ENCODE peak calls at places on chromosome 1, in five cellular contexts. N is Karpas-422, R is PC-9, B is GM23338, S is hepatocyte. A is an unnamed sample.
A peak's percentile ranks its signal among the peaks of the same experiment; 100 is the strongest.

GRCh38 chr1:22863766-22864165 is 108.9 kb downstream of the LACTBL1 start:
- DNase-seq in N (no peak), R (no peak), B (no peak), S (no peak), A (no peak)

GRCh38 chr1:220787069-220787614 is 429 bp downstream of the MTARC1 start:
- DNase-seq in N (no peak), R (peak; percentile 83), B (peak; percentile 75), S (peak; percentile 71), A (peak; percentile 84)

GRCh38 chr1:8077120-8077573 is 51.0 kb upstream of the ERRFI1 start:
- DNase-seq in N (no peak), R (peak; percentile 92), B (no peak), S (peak; percentile 81), A (peak; percentile 89)

GRCh38 chr1:85857991-85858390 is 149.8 kb upstream of the ZNHIT6 start:
- DNase-seq in N (no peak), R (no peak), B (no peak), S (no peak), A (no peak)

GRCh38 chr1:228082975-228083870 is 715 bp downstream of the ARF1 start:
- DNase-seq in N (peak; percentile 75), R (no peak), B (peak; percentile 40), S (peak; percentile 78), A (peak; percentile 48)

GRCh38 chr1:153616885-153617428 is 832 bp upstream of the S100A14 start:
- DNase-seq in N (no peak), R (no peak), B (no peak), S (no peak), A (no peak)

GRCh38 chr1:153526132-153526543 is 9.7 kb downstream of the S100A6 start:
- DNase-seq in N (no peak), R (no peak), B (no peak), S (no peak), A (no peak)

GRCh38 chr1:186494832-186495271 is 33.9 kb upstream of the PDC start:
- DNase-seq in N (no peak), R (peak; percentile 63), B (no peak), S (no peak), A (peak; percentile 64)

GRCh38 chr1:145960468-145961108 is 2.8 kb upstream of the LIX1L start:
- DNase-seq in N (peak; percentile 91), R (no peak), B (peak; percentile 92), S (peak; percentile 85), A (peak; percentile 46)

GRCh38 chr1:110288111-110288510 is 51.1 kb upstream of the RBM15 start:
- DNase-seq in N (no peak), R (peak; percentile 69), B (no peak), S (no peak), A (peak; percentile 47)

GRCh38 chr1:92211166-92211565 is 6.5 kb upstream of the C1orf146 start:
- DNase-seq in N (no peak), R (no peak), B (no peak), S (no peak), A (no peak)

GRCh38 chr1:212317916-212318315 is 32.7 kb downstream of the PPP2R5A start:
- DNase-seq in N (no peak), R (no peak), B (no peak), S (no peak), A (peak; percentile 23)

GRCh38 chr1:112956503-112957132 is 622 bp upstream of the SLC16A1 start:
- DNase-seq in N (peak; percentile 72), R (peak; percentile 65), B (peak; percentile 78), S (peak; percentile 5), A (no peak)

GRCh38 chr1:212792396-212792908 is 758 bp downstream of the TATDN3 start:
- DNase-seq in N (peak; percentile 52), R (no peak), B (no peak), S (no peak), A (no peak)

GRCh38 chr1:160197231-160197630 is 6.9 kb downstream of the CASQ1 start:
- DNase-seq in N (no peak), R (no peak), B (no peak), S (no peak), A (no peak)

DNA sequence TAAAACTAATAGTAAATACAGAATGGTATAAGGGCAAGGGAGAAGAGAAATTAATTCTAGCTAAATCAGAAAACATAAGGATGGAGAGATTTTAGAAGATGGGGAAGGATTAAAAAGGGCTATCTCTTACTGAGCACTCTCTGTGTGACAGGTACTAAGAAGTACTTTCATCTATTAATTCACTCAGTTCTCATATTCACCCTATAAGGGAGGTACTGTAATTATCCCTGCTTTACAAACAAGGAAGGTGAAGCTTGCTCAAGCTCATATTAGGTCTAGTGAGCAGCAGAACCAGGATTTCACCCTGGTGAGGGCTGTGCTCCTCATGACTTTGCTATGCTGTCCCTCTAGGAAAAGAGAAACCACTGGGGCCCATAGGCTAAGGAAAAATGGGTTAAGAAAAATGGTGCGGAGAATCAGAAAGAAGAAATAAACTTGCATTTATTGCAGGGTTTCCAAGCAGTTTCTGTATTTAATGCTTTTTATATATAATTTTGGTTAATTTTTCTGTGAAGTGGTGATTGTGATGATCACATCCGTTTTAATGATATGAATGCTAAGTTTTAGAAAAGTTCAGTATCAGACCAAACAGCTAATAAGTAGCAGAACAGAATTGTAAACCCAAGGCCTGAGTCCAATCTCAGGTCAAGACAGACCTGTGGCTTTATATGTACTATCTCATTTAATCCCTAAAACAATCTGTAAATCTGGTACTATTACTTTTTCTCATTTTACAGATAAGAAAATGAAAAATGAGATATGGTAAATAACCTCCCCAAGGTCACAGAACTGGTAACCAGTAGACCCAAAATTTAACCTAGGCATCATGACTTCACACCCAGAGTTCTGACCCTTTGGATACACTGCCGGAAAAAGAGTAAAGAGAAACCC is 1.7 kb downstream of the PCNX2 start:
- DNase-seq in N (no peak), R (no peak), B (peak; percentile 28), S (no peak), A (no peak)
- H3K4me2 ChIP-seq in N (peak overlapping the region; percentile 94), R (peak overlapping the region; percentile 83), B (peak overlapping the region; percentile 77), S (no peak overlapping the region), A (peak overlapping the region; percentile 91)

DNA sequence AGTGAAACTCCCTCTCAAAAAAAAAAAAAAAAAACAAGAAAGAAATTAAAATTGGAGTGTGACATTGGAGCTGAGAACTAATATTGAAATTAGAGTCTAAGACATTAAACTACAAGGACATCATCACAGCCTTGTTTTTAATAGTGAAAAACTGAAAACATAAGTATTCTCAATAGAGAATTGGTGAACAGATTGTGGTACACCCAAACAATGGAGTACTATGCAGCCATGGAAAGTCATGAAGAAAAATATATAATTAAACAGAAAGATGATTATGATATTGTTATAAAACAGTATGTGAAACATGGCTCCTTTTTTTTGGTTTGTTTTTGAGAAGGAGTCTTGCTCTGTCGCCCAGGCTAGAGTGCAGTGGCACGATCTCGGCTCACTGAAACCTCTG is 43.4 kb downstream of the NCMAP start:
- DNase-seq in N (no peak), R (no peak), B (no peak), S (no peak), A (no peak)
- H3K9me2 ChIP-seq in N (no peaks in the 10 kb centered on the region), R (no peaks in the 10 kb centered on the region), B (no peaks in the 10 kb centered on the region), S (no peaks in the 10 kb centered on the region), A (no peaks in the 10 kb centered on the region)

DNA sequence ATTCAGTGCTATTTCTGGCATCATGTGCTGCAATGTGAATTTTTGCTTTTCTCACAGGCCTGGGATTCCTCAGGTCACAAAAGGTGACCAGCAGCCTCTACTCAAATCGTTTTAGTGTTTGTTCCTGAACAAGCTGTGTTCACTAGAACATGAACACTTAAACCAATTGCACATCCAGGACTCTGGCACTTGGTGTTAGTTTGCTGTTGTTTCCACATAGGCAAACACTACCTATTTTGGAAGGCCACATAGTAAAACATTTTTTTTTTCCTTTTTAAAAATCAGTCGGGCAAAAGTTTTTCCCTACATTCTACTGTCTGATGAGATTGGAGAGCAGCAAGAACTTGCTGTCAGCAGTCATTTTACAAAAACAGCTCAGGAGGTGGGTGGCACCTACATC is 83.2 kb downstream of the PLPP3 start:
- DNase-seq in N (no peak), R (no peak), B (no peak), S (no peak), A (no peak)
- H3K4me2 ChIP-seq in N (no peak overlapping the region), R (no peak overlapping the region), B (no peak overlapping the region), S (no peak overlapping the region), A (no peak overlapping the region)

GRCh38 chr1:201946224-201946908 is at the start of gene LMOD1:
- DNase-seq in N (no peak), R (no peak), B (peak; percentile 96), S (peak; percentile 90), A (peak; percentile 64)

GRCh38 chr1:201947697-201948008 is 1.3 kb upstream of the LMOD1 start:
- DNase-seq in N (no peak), R (no peak), B (no peak), S (no peak), A (no peak)

GRCh38 chr1:201945863-201946223 is 505 bp downstream of the LMOD1 start:
- DNase-seq in N (no peak), R (no peak), B (no peak), S (no peak), A (no peak)

GRCh38 chr1:201945157-201945556 is 1.2 kb downstream of the LMOD1 start:
- DNase-seq in N (no peak), R (no peak), B (peak; percentile 69), S (no peak), A (no peak)

GRCh38 chr1:201949491-201949890 is 3.1 kb upstream of the LMOD1 start:
- DNase-seq in N (no peak), R (no peak), B (no peak), S (no peak), A (no peak)
- H3K9me2 ChIP-seq in N (no peaks in the 10 kb centered on the region), R (no peaks in the 10 kb centered on the region), B (no peaks in the 10 kb centered on the region), S (no peaks in the 10 kb centered on the region), A (no peaks in the 10 kb centered on the region)

GRCh38 chr1:161388639-161389038 is 21.0 kb upstream of the CFAP126 start:
- DNase-seq in N (no peak), R (no peak), B (peak; percentile 50), S (no peak), A (no peak)
- H3K4me2 ChIP-seq in N (no peak overlapping the region), R (peak overlapping the region; percentile 88), B (no peak overlapping the region), S (no peak overlapping the region), A (no peak overlapping the region)

GRCh38 chr1:62448221-62448933 is 11.5 kb downstream of the USP1 start:
- DNase-seq in N (no peak), R (no peak), B (no peak), S (no peak), A (no peak)

GRCh38 chr1:62444701-62445100 is 7.9 kb downstream of the USP1 start:
- DNase-seq in N (peak; percentile 29), R (no peak), B (no peak), S (no peak), A (no peak)

GRCh38 chr1:62452951-62453350 is 16.1 kb downstream of the USP1 start:
- DNase-seq in N (peak; percentile 36), R (no peak), B (no peak), S (no peak), A (peak; percentile 55)

GRCh38 chr1:62450301-62450700 is 13.5 kb downstream of the USP1 start:
- DNase-seq in N (peak; percentile 12), R (no peak), B (no peak), S (no peak), A (no peak)
- H3K9me2 ChIP-seq in N (no peaks in the 10 kb centered on the region), R (no peaks in the 10 kb centered on the region), B (no peaks in the 10 kb centered on the region), S (no peaks in the 10 kb centered on the region), A (no peaks in the 10 kb centered on the region)

DNA sequence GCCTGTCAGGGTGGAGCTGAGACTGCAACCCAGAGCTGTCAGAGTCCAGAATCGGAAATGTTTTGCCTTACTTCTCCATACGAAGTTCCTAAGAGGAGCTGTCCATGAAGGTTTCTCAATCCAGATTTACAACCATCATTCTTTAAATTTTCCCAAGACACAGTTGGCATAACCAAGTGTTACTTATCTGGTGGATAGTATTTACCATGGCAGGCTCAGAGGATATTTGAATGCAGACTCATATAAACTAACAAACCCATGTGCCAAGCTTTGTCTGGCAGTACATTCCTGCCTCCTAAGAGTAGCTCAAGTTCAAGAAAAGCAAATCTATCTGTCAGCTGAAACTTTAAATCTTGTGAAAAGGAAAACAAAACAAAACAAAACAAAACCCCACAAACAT is 267.9 kb downstream of the ZNF326 start:
- DNase-seq in N (no peak), R (no peak), B (no peak), S (no peak), A (peak; percentile 4)
- H3K4me2 ChIP-seq in N (no peak overlapping the region), R (no peak overlapping the region), B (no peak overlapping the region), S (no peak overlapping the region), A (no peak overlapping the region)

GRCh38 chr1:187514110-187514509 is 685.4 kb downstream of the PLA2G4A start:
- DNase-seq in N (no peak), R (no peak), B (no peak), S (no peak), A (no peak)
- H3K9me2 ChIP-seq in N (no peaks in the 10 kb centered on the region), R (no peaks in the 10 kb centered on the region), B (no peaks in the 10 kb centered on the region), S (no peaks in the 10 kb centered on the region), A (no peaks in the 10 kb centered on the region)